ENCODE peak calls at places on chromosomes 5 and 9, in six cellular contexts. One of them, this sample, is unnamed.

GRCh38 chr9:32906213-32906612 is 95.2 kb downstream of the APTX start:
- DNase-seq in tibial artery: no peak
- DNase-seq in psoas muscle: no peak
- DNase-seq in coronary artery: no peak
- DNase-seq in left lung: no peak
- DNase-seq in BJ: no peak
- DNase-seq in this sample: peak

GRCh38 chr5:98109561-98110006 is 663.9 kb upstream of the RGMB start:
- DNase-seq in tibial artery: no peak
- DNase-seq in psoas muscle: no peak
- DNase-seq in coronary artery: no peak
- DNase-seq in left lung: no peak
- DNase-seq in BJ: peak
- DNase-seq in this sample: no peak

GRCh38 chr9:92964607-92964975 is 17.3 kb downstream of the FGD3 start:
- DNase-seq in tibial artery: no peak
- DNase-seq in psoas muscle: no peak
- DNase-seq in coronary artery: no peak
- DNase-seq in left lung: peak
- DNase-seq in BJ: no peak
- DNase-seq in this sample: no peak

GRCh38 chr9:98381311-98382103 is 126.1 kb upstream of the TBC1D2 start:
- DNase-seq in tibial artery: no peak
- DNase-seq in psoas muscle: no peak
- DNase-seq in coronary artery: no peak
- DNase-seq in left lung: no peak
- DNase-seq in BJ: no peak
- DNase-seq in this sample: no peak

GRCh38 chr9:126486276-126486675 is 127.5 kb upstream of the LMX1B start:
- DNase-seq in tibial artery: no peak
- DNase-seq in psoas muscle: no peak
- DNase-seq in coronary artery: no peak
- DNase-seq in left lung: peak
- DNase-seq in BJ: no peak
- DNase-seq in this sample: no peak

GRCh38 chr9:75147638-75148037 is 59.3 kb downstream of the OSTF1 start:
- DNase-seq in tibial artery: no peak
- DNase-seq in psoas muscle: no peak
- DNase-seq in coronary artery: no peak
- DNase-seq in left lung: no peak
- DNase-seq in BJ: no peak
- DNase-seq in this sample: peak

GRCh38 chr5:146203872-146204192 is 427 bp downstream of the RBM27 start:
- DNase-seq in tibial artery: no peak
- DNase-seq in psoas muscle: no peak
- DNase-seq in coronary artery: no peak
- DNase-seq in left lung: no peak
- DNase-seq in BJ: no peak
- DNase-seq in this sample: no peak

GRCh38 chr5:119302916-119303897 is 52.6 kb upstream of the TNFAIP8 start:
- DNase-seq in tibial artery: no peak
- DNase-seq in psoas muscle: no peak
- DNase-seq in coronary artery: no peak
- DNase-seq in left lung: no peak
- DNase-seq in BJ: peak
- DNase-seq in this sample: no peak

GRCh38 chr5:173714551-173715428 is 98.3 kb upstream of the BOD1 start:
- DNase-seq in tibial artery: no peak
- DNase-seq in psoas muscle: peak
- DNase-seq in coronary artery: no peak
- DNase-seq in left lung: no peak
- DNase-seq in BJ: peak
- DNase-seq in this sample: no peak

GRCh38 chr9:130931508-130932150 is 7.4 kb downstream of the FIBCD1 start:
- DNase-seq in tibial artery: no peak
- DNase-seq in psoas muscle: no peak
- DNase-seq in coronary artery: no peak
- DNase-seq in left lung: no peak
- DNase-seq in BJ: no peak
- DNase-seq in this sample: peak

GRCh38 chr5:103424008-103424407 is 138.6 kb downstream of the NUDT12 start:
- DNase-seq in tibial artery: no peak
- DNase-seq in psoas muscle: no peak
- DNase-seq in coronary artery: no peak
- DNase-seq in left lung: no peak
- DNase-seq in BJ: no peak
- DNase-seq in this sample: no peak

GRCh38 chr5:23007762-23008161 is 154.6 kb upstream of the CDH12 start:
- DNase-seq in tibial artery: no peak
- DNase-seq in psoas muscle: no peak
- DNase-seq in coronary artery: no peak
- DNase-seq in left lung: no peak
- DNase-seq in BJ: no peak
- DNase-seq in this sample: no peak
- TF ChIP-seq CTCF in tibial artery: no peak
- TF ChIP-seq CTCF in psoas muscle: no peak
- TF ChIP-seq CTCF in coronary artery: no peak
- TF ChIP-seq CTCF in left lung: no peak
- TF ChIP-seq CTCF in BJ: no peak
- TF ChIP-seq CTCF in this sample: no peak

GRCh38 chr5:88875609-88876234 is 7.3 kb downstream of the MEF2C start:
- DNase-seq in tibial artery: no peak
- DNase-seq in psoas muscle: no peak
- DNase-seq in coronary artery: no peak
- DNase-seq in left lung: no peak
- DNase-seq in BJ: no peak
- DNase-seq in this sample: peak

GRCh38 chr5:88876714-88877113 is 6.3 kb downstream of the MEF2C start:
- DNase-seq in tibial artery: no peak
- DNase-seq in psoas muscle: no peak
- DNase-seq in coronary artery: no peak
- DNase-seq in left lung: no peak
- DNase-seq in BJ: no peak
- DNase-seq in this sample: no peak

GRCh38 chr5:88870280-88870679 is 12.7 kb downstream of the MEF2C start:
- DNase-seq in tibial artery: no peak
- DNase-seq in psoas muscle: no peak
- DNase-seq in coronary artery: no peak
- DNase-seq in left lung: no peak
- DNase-seq in BJ: no peak
- DNase-seq in this sample: no peak

GRCh38 chr5:88872971-88873370 is 10.0 kb downstream of the MEF2C start:
- DNase-seq in tibial artery: no peak
- DNase-seq in psoas muscle: no peak
- DNase-seq in coronary artery: no peak
- DNase-seq in left lung: no peak
- DNase-seq in BJ: no peak
- DNase-seq in this sample: peak

DNA sequence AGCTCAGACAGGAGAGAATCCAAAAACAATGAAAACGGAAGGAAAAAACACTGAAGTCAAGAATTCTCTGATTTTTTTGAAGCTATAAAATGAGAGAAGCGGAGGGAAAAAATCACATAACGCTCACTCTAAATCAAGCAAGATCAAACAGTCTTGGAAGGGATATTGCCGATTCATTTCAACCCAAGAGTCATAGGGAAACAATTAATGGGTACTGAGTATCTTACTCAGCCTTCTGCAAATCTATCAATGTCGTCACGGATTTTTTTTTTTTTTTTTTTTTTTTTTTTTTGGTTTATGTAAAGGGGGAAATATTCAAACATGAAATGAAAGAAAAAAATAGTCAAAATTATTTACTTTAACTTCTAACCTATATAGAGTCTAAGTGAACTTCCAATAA is 9.5 kb downstream of the MEF2C start:
- DNase-seq in tibial artery: no peak
- DNase-seq in psoas muscle: no peak
- DNase-seq in coronary artery: no peak
- DNase-seq in left lung: no peak
- DNase-seq in BJ: no peak
- DNase-seq in this sample: peak
- H3K4me3 ChIP-seq in tibial artery: peak
- H3K4me3 ChIP-seq in psoas muscle: peak
- H3K4me3 ChIP-seq in coronary artery: peak
- H3K4me3 ChIP-seq in left lung: no peak
- H3K4me3 ChIP-seq in BJ: no peak
- H3K4me3 ChIP-seq in this sample: peak

DNA sequence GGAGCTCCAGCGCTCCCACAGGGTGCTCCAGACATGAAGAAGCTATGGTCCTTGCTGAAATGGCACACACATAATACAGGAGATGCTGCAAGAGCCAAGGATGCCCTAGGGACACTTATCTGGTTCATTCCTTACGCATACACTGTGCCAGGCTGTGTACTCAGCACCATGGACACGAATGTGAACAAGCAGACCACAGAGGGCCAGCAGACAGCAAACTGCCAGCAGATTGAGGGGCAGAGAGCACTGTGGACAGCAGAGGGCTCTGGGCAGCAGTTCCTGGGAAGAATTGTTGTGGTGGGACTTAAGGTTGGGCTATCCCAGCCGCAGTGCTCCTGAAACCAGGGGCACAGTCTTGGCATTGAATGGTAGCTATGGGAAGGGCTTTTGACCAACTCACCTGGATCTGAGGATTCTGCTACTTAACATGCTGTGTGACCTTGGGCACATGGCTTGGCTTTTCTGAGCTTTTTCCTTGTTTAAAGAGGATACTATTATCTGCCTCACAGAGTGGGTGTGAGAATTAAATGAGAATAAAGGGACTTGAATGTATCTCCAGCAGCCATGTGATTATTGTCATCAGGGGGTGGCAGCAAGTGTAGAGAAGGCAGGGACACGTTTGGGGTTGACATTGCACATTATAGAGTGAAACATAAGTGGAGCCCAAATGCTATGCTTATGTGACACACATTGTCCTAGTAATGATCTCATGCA is 30.0 kb downstream of the PPARGC1B start:
- DNase-seq in tibial artery: no peak
- DNase-seq in psoas muscle: no peak
- DNase-seq in coronary artery: no peak
- DNase-seq in left lung: no peak
- DNase-seq in BJ: no peak
- DNase-seq in this sample: no peak
- TF ChIP-seq CTCF in tibial artery: no peak
- TF ChIP-seq CTCF in psoas muscle: no peak
- TF ChIP-seq CTCF in coronary artery: no peak
- TF ChIP-seq CTCF in left lung: no peak
- TF ChIP-seq CTCF in BJ: no peak
- TF ChIP-seq CTCF in this sample: no peak

GRCh38 chr5:131716650-131717049 is 80.2 kb downstream of the FNIP1 start:
- DNase-seq in tibial artery: no peak
- DNase-seq in psoas muscle: no peak
- DNase-seq in coronary artery: no peak
- DNase-seq in left lung: no peak
- DNase-seq in BJ: no peak
- DNase-seq in this sample: no peak

GRCh38 chr5:131718487-131719014 is 78.3 kb downstream of the FNIP1 start:
- DNase-seq in tibial artery: no peak
- DNase-seq in psoas muscle: no peak
- DNase-seq in coronary artery: no peak
- DNase-seq in left lung: no peak
- DNase-seq in BJ: no peak
- DNase-seq in this sample: no peak

DNA sequence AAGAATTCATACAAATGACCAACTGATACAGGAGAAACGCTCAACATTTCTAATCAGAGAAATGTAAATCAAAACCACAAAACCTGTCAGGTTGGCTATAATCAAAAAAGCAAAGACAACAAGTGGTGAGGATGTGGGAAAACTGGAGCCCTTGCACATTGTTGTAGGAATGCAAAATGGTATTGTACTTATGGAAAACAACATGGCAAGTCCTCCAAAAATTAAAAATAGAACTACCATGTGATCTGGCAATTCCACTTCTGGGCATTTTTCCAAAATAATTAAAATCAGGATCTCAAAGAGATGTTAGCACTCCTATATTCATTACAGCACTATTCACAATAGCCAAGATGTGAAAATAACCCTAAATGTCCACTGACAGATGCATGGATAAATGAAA is 76.1 kb downstream of the FNIP1 start:
- DNase-seq in tibial artery: no peak
- DNase-seq in psoas muscle: no peak
- DNase-seq in coronary artery: no peak
- DNase-seq in left lung: no peak
- DNase-seq in BJ: no peak
- DNase-seq in this sample: no peak
- H3K4me3 ChIP-seq in tibial artery: no peak
- H3K4me3 ChIP-seq in psoas muscle: no peak
- H3K4me3 ChIP-seq in coronary artery: no peak
- H3K4me3 ChIP-seq in left lung: no peak
- H3K4me3 ChIP-seq in BJ: no peak
- H3K4me3 ChIP-seq in this sample: no peak

DNA sequence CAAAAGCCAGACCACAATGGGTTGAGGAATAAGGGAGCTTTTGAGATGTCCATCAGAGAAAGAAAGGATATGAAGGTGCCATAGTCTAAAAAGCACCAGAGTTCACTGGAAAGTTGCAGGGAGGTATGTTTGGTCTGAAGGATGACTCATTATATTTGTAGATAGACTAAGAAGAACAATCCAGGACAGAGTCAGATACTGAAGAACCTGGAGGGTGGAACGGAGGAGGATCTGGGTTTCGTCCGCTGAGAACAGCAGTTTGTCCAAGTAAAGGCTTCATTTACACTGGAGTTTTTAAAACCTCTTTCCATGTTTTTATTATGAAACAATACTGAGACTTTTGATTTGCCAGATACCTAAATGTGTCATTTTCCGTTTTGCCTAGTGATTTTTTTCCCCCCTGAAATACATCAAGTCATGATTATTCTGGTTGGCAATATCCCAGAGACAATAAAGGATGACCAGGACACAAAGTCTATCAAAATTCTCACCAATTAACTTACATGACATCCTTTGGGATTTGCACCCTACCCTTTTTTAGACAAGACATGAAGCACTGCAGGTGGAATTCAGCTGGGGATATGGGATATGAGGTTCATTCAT is 219.9 kb downstream of the MLLT3 start:
- DNase-seq in tibial artery: no peak
- DNase-seq in psoas muscle: no peak
- DNase-seq in coronary artery: no peak
- DNase-seq in left lung: no peak
- DNase-seq in BJ: no peak
- DNase-seq in this sample: no peak
- TF ChIP-seq CTCF in tibial artery: no peak
- TF ChIP-seq CTCF in psoas muscle: no peak
- TF ChIP-seq CTCF in coronary artery: no peak
- TF ChIP-seq CTCF in left lung: no peak
- TF ChIP-seq CTCF in BJ: no peak
- TF ChIP-seq CTCF in this sample: no peak

DNA sequence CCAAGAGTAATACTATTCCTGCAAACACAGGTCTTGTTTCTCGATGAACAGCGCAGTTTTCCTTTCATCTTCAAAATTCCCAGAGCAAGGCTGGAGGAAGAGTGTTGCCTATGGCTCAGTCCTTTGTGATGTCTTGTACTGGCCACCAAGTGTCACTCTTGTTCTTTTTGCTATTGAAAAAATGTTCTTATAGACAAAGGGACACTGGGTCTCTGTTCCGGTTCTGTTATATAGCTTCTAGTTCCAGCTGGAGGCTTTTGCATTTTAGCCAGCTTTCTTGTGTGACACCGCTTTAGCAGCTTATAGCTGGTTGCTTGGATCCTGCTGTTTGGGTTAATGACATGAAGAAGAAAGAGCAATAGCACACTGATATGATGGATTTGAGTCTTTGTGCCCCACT is 343.7 kb upstream of the KCNN2 start:
- DNase-seq in tibial artery: no peak
- DNase-seq in psoas muscle: no peak
- DNase-seq in coronary artery: no peak
- DNase-seq in left lung: no peak
- DNase-seq in BJ: no peak
- DNase-seq in this sample: no peak
- H3K4me3 ChIP-seq in tibial artery: no peak
- H3K4me3 ChIP-seq in psoas muscle: no peak
- H3K4me3 ChIP-seq in coronary artery: no peak
- H3K4me3 ChIP-seq in left lung: no peak
- H3K4me3 ChIP-seq in BJ: no peak
- H3K4me3 ChIP-seq in this sample: no peak

This sample was measured in GM12865.